ENCODE peak calls at places on chromosomes 16 and 17, in eight cellular contexts. One of them, this sample, is unnamed.

GRCh38 chr17:2347805-2348685 is 10.7 kb downstream of the SGSM2 start:
- DNase-seq in bronchial epithelial cell: peak
- DNase-seq in pancreas: no peak
- DNase-seq in A549: peak
- DNase-seq in uterus: no peak
- DNase-seq in GM12864: no peak
- DNase-seq in cardiac muscle cell: peak
- DNase-seq in esophagus squamous epithelium: no peak
- DNase-seq in this sample: no peak

GRCh38 chr16:57606847-57607501 is 21.5 kb upstream of the ADGRG1 start:
- DNase-seq in esophagus squamous epithelium: no peak
- DNase-seq in cardiac muscle cell: no peak
- DNase-seq in GM12864: no peak
- DNase-seq in pancreas: peak
- DNase-seq in bronchial epithelial cell: no peak
- DNase-seq in uterus: no peak
- DNase-seq in A549: no peak
- DNase-seq in this sample: no peak

GRCh38 chr16:80997139-80997798 is 9.4 kb downstream of the CMC2 start:
- DNase-seq in esophagus squamous epithelium: no peak
- DNase-seq in cardiac muscle cell: no peak
- DNase-seq in A549: peak
- DNase-seq in bronchial epithelial cell: peak
- DNase-seq in uterus: no peak
- DNase-seq in pancreas: no peak
- DNase-seq in GM12864: no peak
- DNase-seq in this sample: no peak

GRCh38 chr17:31499771-31500554 is 108.5 kb downstream of the RAB11FIP4 start:
- DNase-seq in esophagus squamous epithelium: no peak
- DNase-seq in GM12864: no peak
- DNase-seq in bronchial epithelial cell: peak
- DNase-seq in cardiac muscle cell: no peak
- DNase-seq in A549: no peak
- DNase-seq in pancreas: peak
- DNase-seq in uterus: no peak
- DNase-seq in this sample: no peak

GRCh38 chr17:40349477-40350409 is 14.8 kb downstream of the GJD3 start:
- DNase-seq in cardiac muscle cell: no peak
- DNase-seq in esophagus squamous epithelium: no peak
- DNase-seq in uterus: no peak
- DNase-seq in GM12864: no peak
- DNase-seq in bronchial epithelial cell: peak
- DNase-seq in pancreas: no peak
- DNase-seq in A549: no peak
- DNase-seq in this sample: no peak

GRCh38 chr16:85136705-85137322 is 24.5 kb upstream of the CIBAR2 start:
- DNase-seq in bronchial epithelial cell: no peak
- DNase-seq in A549: peak
- DNase-seq in esophagus squamous epithelium: no peak
- DNase-seq in GM12864: no peak
- DNase-seq in pancreas: no peak
- DNase-seq in uterus: peak
- DNase-seq in cardiac muscle cell: no peak
- DNase-seq in this sample: no peak

GRCh38 chr16:80058236-80058635 is 457.7 kb upstream of the MAF start:
- DNase-seq in cardiac muscle cell: no peak
- DNase-seq in A549: no peak
- DNase-seq in pancreas: no peak
- DNase-seq in esophagus squamous epithelium: no peak
- DNase-seq in GM12864: no peak
- DNase-seq in uterus: peak
- DNase-seq in bronchial epithelial cell: peak
- DNase-seq in this sample: no peak

GRCh38 chr16:85386467-85387170 is 226.5 kb upstream of the GSE1 start:
- DNase-seq in A549: no peak
- DNase-seq in cardiac muscle cell: no peak
- DNase-seq in GM12864: no peak
- DNase-seq in uterus: no peak
- DNase-seq in bronchial epithelial cell: no peak
- DNase-seq in esophagus squamous epithelium: no peak
- DNase-seq in pancreas: peak
- DNase-seq in this sample: no peak

GRCh38 chr16:54867302-54867832 is 63.3 kb upstream of the IRX5 start:
- DNase-seq in GM12864: no peak
- DNase-seq in A549: no peak
- DNase-seq in uterus: no peak
- DNase-seq in pancreas: no peak
- DNase-seq in esophagus squamous epithelium: no peak
- DNase-seq in cardiac muscle cell: no peak
- DNase-seq in bronchial epithelial cell: no peak
- DNase-seq in this sample: no peak

GRCh38 chr16:4488486-4488967 is 12.3 kb downstream of the HMOX2 start:
- DNase-seq in pancreas: no peak
- DNase-seq in cardiac muscle cell: no peak
- DNase-seq in esophagus squamous epithelium: no peak
- DNase-seq in bronchial epithelial cell: no peak
- DNase-seq in GM12864: no peak
- DNase-seq in A549: no peak
- DNase-seq in uterus: no peak
- DNase-seq in this sample: no peak

GRCh38 chr17:18028684-18029540 is 10.1 kb downstream of the ATPAF2 start:
- DNase-seq in pancreas: no peak
- DNase-seq in esophagus squamous epithelium: no peak
- DNase-seq in uterus: no peak
- DNase-seq in A549: no peak
- DNase-seq in cardiac muscle cell: no peak
- DNase-seq in bronchial epithelial cell: no peak
- DNase-seq in GM12864: no peak
- DNase-seq in this sample: no peak

GRCh38 chr16:2912330-2913199 is 834 bp downstream of the FLYWCH1 start:
- DNase-seq in GM12864: no peak
- DNase-seq in A549: no peak
- DNase-seq in uterus: peak
- DNase-seq in cardiac muscle cell: peak
- DNase-seq in bronchial epithelial cell: no peak
- DNase-seq in pancreas: peak
- DNase-seq in esophagus squamous epithelium: no peak
- DNase-seq in this sample: no peak

GRCh38 chr17:5667871-5668270 is 83.6 kb upstream of the NLRP1 start:
- DNase-seq in uterus: no peak
- DNase-seq in cardiac muscle cell: no peak
- DNase-seq in bronchial epithelial cell: no peak
- DNase-seq in A549: peak
- DNase-seq in pancreas: no peak
- DNase-seq in GM12864: no peak
- DNase-seq in esophagus squamous epithelium: no peak
- DNase-seq in this sample: no peak

GRCh38 chr17:64547354-64547753 is 40.6 kb downstream of the CEP95 start:
- DNase-seq in GM12864: no peak
- DNase-seq in bronchial epithelial cell: no peak
- DNase-seq in A549: no peak
- DNase-seq in pancreas: no peak
- DNase-seq in uterus: no peak
- DNase-seq in esophagus squamous epithelium: no peak
- DNase-seq in cardiac muscle cell: peak
- DNase-seq in this sample: no peak

GRCh38 chr17:77136420-77136767 is 4.4 kb upstream of the SEC14L1 start:
- DNase-seq in esophagus squamous epithelium: no peak
- DNase-seq in cardiac muscle cell: no peak
- DNase-seq in uterus: no peak
- DNase-seq in pancreas: no peak
- DNase-seq in GM12864: no peak
- DNase-seq in A549: no peak
- DNase-seq in bronchial epithelial cell: no peak
- DNase-seq in this sample: no peak
- TF ChIP-seq CTCF in esophagus squamous epithelium: no peak
- TF ChIP-seq CTCF in cardiac muscle cell: no peak
- TF ChIP-seq CTCF in uterus: no peak
- TF ChIP-seq CTCF in pancreas: no peak
- TF ChIP-seq CTCF in GM12864: no peak
- TF ChIP-seq CTCF in A549: no peak
- TF ChIP-seq CTCF in bronchial epithelial cell: no peak
- TF ChIP-seq CTCF in this sample: no peak

GRCh38 chr17:47078801-47079200 is 99.7 kb upstream of the RPRML start:
- DNase-seq in cardiac muscle cell: no peak
- DNase-seq in A549: no peak
- DNase-seq in bronchial epithelial cell: no peak
- DNase-seq in esophagus squamous epithelium: no peak
- DNase-seq in uterus: no peak
- DNase-seq in pancreas: no peak
- DNase-seq in GM12864: no peak
- DNase-seq in this sample: no peak
- H3K4me3 ChIP-seq in cardiac muscle cell: no peak
- H3K4me3 ChIP-seq in A549: no peak
- H3K4me3 ChIP-seq in bronchial epithelial cell: no peak
- H3K4me3 ChIP-seq in esophagus squamous epithelium: no peak
- H3K4me3 ChIP-seq in uterus: no peak
- H3K4me3 ChIP-seq in pancreas: no peak
- H3K4me3 ChIP-seq in GM12864: no peak
- H3K4me3 ChIP-seq in this sample: no peak

GRCh38 chr16:87582966-87583325 is 19.4 kb upstream of the JPH3 start:
- DNase-seq in pancreas: no peak
- DNase-seq in GM12864: no peak
- DNase-seq in bronchial epithelial cell: no peak
- DNase-seq in uterus: no peak
- DNase-seq in A549: no peak
- DNase-seq in esophagus squamous epithelium: no peak
- DNase-seq in cardiac muscle cell: no peak
- DNase-seq in this sample: no peak

GRCh38 chr16:87579691-87580090 is 22.6 kb upstream of the JPH3 start:
- DNase-seq in uterus: no peak
- DNase-seq in pancreas: no peak
- DNase-seq in bronchial epithelial cell: no peak
- DNase-seq in A549: no peak
- DNase-seq in GM12864: no peak
- DNase-seq in esophagus squamous epithelium: no peak
- DNase-seq in cardiac muscle cell: no peak
- DNase-seq in this sample: no peak

GRCh38 chr16:87582221-87582965 is 19.9 kb upstream of the JPH3 start:
- DNase-seq in A549: no peak
- DNase-seq in GM12864: no peak
- DNase-seq in cardiac muscle cell: no peak
- DNase-seq in bronchial epithelial cell: no peak
- DNase-seq in uterus: peak
- DNase-seq in pancreas: no peak
- DNase-seq in esophagus squamous epithelium: no peak
- DNase-seq in this sample: no peak

GRCh38 chr16:87581867-87582220 is 20.5 kb upstream of the JPH3 start:
- DNase-seq in pancreas: no peak
- DNase-seq in cardiac muscle cell: no peak
- DNase-seq in A549: peak
- DNase-seq in GM12864: no peak
- DNase-seq in esophagus squamous epithelium: peak
- DNase-seq in bronchial epithelial cell: peak
- DNase-seq in uterus: peak
- DNase-seq in this sample: no peak

DNA sequence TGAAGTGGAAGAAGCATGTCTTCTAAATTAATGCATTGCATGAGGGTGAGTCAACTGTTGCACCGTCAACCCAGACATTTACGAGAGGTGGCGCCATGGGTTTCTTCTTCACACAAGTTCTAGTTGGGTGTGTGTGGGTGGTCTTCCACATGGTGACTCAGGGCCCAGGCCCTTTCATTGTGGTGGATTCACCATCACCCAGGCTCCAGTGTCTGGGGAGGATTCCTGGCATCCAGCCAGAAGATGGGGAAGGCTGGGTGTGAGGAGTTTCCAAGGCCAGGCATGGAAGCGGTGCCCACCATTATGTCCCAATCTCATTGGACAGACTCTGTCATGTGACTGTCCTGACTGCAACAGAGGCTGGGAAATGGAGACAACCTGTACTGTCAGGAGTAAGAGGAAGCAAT is 21.4 kb upstream of the JPH3 start:
- DNase-seq in esophagus squamous epithelium: no peak
- DNase-seq in bronchial epithelial cell: no peak
- DNase-seq in pancreas: no peak
- DNase-seq in A549: peak
- DNase-seq in uterus: no peak
- DNase-seq in GM12864: no peak
- DNase-seq in cardiac muscle cell: no peak
- DNase-seq in this sample: no peak
- TF ChIP-seq CTCF in esophagus squamous epithelium: no peak
- TF ChIP-seq CTCF in bronchial epithelial cell: no peak
- TF ChIP-seq CTCF in pancreas: no peak
- TF ChIP-seq CTCF in A549: peak
- TF ChIP-seq CTCF in uterus: no peak
- TF ChIP-seq CTCF in GM12864: no peak
- TF ChIP-seq CTCF in cardiac muscle cell: peak
- TF ChIP-seq CTCF in this sample: no peak

GRCh38 chr17:81516439-81516838 is 3.8 kb upstream of the ACTG1 start:
- DNase-seq in cardiac muscle cell: peak
- DNase-seq in A549: no peak
- DNase-seq in GM12864: no peak
- DNase-seq in pancreas: no peak
- DNase-seq in bronchial epithelial cell: no peak
- DNase-seq in uterus: peak
- DNase-seq in esophagus squamous epithelium: no peak
- DNase-seq in this sample: peak
- H3K4me3 ChIP-seq in cardiac muscle cell: no peak
- H3K4me3 ChIP-seq in A549: peak
- H3K4me3 ChIP-seq in GM12864: peak
- H3K4me3 ChIP-seq in pancreas: no peak
- H3K4me3 ChIP-seq in bronchial epithelial cell: no peak
- H3K4me3 ChIP-seq in uterus: peak
- H3K4me3 ChIP-seq in esophagus squamous epithelium: peak
- H3K4me3 ChIP-seq in this sample: peak

GRCh38 chr17:42984486-42984885 is 4.1 kb downstream of the RUNDC1 start:
- DNase-seq in pancreas: no peak
- DNase-seq in GM12864: no peak
- DNase-seq in cardiac muscle cell: no peak
- DNase-seq in A549: no peak
- DNase-seq in esophagus squamous epithelium: no peak
- DNase-seq in uterus: no peak
- DNase-seq in bronchial epithelial cell: no peak
- DNase-seq in this sample: no peak

GRCh38 chr17:42982266-42982665 is 1.9 kb downstream of the RUNDC1 start:
- DNase-seq in bronchial epithelial cell: no peak
- DNase-seq in pancreas: no peak
- DNase-seq in cardiac muscle cell: no peak
- DNase-seq in GM12864: no peak
- DNase-seq in uterus: no peak
- DNase-seq in A549: no peak
- DNase-seq in esophagus squamous epithelium: no peak
- DNase-seq in this sample: no peak

GRCh38 chr17:42980274-42980765 is at the start of gene RUNDC1:
- DNase-seq in GM12864: no peak
- DNase-seq in A549: peak
- DNase-seq in pancreas: peak
- DNase-seq in bronchial epithelial cell: peak
- DNase-seq in uterus: peak
- DNase-seq in esophagus squamous epithelium: peak
- DNase-seq in cardiac muscle cell: peak
- DNase-seq in this sample: peak

GRCh38 chr17:42979511-42980273 is at the start of gene PTGES3L:
- DNase-seq in uterus: peak
- DNase-seq in pancreas: no peak
- DNase-seq in A549: peak
- DNase-seq in cardiac muscle cell: peak
- DNase-seq in esophagus squamous epithelium: no peak
- DNase-seq in bronchial epithelial cell: no peak
- DNase-seq in GM12864: no peak
- DNase-seq in this sample: no peak

GRCh38 chr17:42980766-42981397 is 517 bp downstream of the RUNDC1 start:
- DNase-seq in esophagus squamous epithelium: no peak
- DNase-seq in bronchial epithelial cell: peak
- DNase-seq in GM12864: no peak
- DNase-seq in uterus: peak
- DNase-seq in cardiac muscle cell: peak
- DNase-seq in A549: peak
- DNase-seq in pancreas: peak
- DNase-seq in this sample: peak
- TF ChIP-seq CTCF in esophagus squamous epithelium: peak
- TF ChIP-seq CTCF in bronchial epithelial cell: peak
- TF ChIP-seq CTCF in GM12864: peak
- TF ChIP-seq CTCF in uterus: no peak
- TF ChIP-seq CTCF in cardiac muscle cell: no peak
- TF ChIP-seq CTCF in A549: peak
- TF ChIP-seq CTCF in pancreas: no peak
- TF ChIP-seq CTCF in this sample: peak

This sample was measured in GM06990.